ENCODE peak calls at places on chromosome 9, in five cellular contexts. One of them, this sample, is unnamed.

GRCh38 chr9:89427621-89428221 is 70.2 kb downstream of the SEMA4D start:
- DNase-seq in MM.1S: no peak
- DNase-seq in CD8-positive, alpha-beta T cell: peak; percentile 81
- DNase-seq in CD4-positive, alpha-beta T cell: peak; percentile 47
- DNase-seq in BJ: no peak
- DNase-seq in this sample: no peak

GRCh38 chr9:113695901-113696300 is 180.2 kb upstream of the ZNF618 start:
- DNase-seq in MM.1S: no peak
- DNase-seq in CD8-positive, alpha-beta T cell: no peak
- DNase-seq in CD4-positive, alpha-beta T cell: no peak
- DNase-seq in BJ: no peak
- DNase-seq in this sample: no peak

GRCh38 chr9:110255064-110255416 is 1.3 kb downstream of the TXN start:
- DNase-seq in MM.1S: no peak
- DNase-seq in CD8-positive, alpha-beta T cell: no peak
- DNase-seq in CD4-positive, alpha-beta T cell: no peak
- DNase-seq in BJ: no peak
- DNase-seq in this sample: peak; percentile 25

GRCh38 chr9:98796364-98797101 is at the start of gene ANKS6:
- DNase-seq in MM.1S: peak; percentile 79
- DNase-seq in CD8-positive, alpha-beta T cell: peak; percentile 80
- DNase-seq in CD4-positive, alpha-beta T cell: peak; percentile 64
- DNase-seq in BJ: no peak
- DNase-seq in this sample: peak; percentile 77

GRCh38 chr9:97803167-97804058 is 49.6 kb upstream of the FOXE1 start:
- DNase-seq in MM.1S: peak; percentile 79
- DNase-seq in CD8-positive, alpha-beta T cell: peak; percentile 72
- DNase-seq in CD4-positive, alpha-beta T cell: peak; percentile 67
- DNase-seq in BJ: no peak
- DNase-seq in this sample: peak; percentile 75

GRCh38 chr9:72292874-72293607 is 72.0 kb downstream of the ZFAND5 start:
- DNase-seq in MM.1S: no peak
- DNase-seq in CD8-positive, alpha-beta T cell: no peak
- DNase-seq in CD4-positive, alpha-beta T cell: no peak
- DNase-seq in BJ: no peak
- DNase-seq in this sample: no peak

GRCh38 chr9:107249665-107250285 is 33.3 kb upstream of the RAD23B start:
- DNase-seq in MM.1S: no peak
- DNase-seq in CD8-positive, alpha-beta T cell: no peak
- DNase-seq in CD4-positive, alpha-beta T cell: no peak
- DNase-seq in BJ: no peak
- DNase-seq in this sample: no peak

GRCh38 chr9:113966394-113966793 is 90.3 kb downstream of the ZNF618 start:
- DNase-seq in MM.1S: no peak
- DNase-seq in CD8-positive, alpha-beta T cell: no peak
- DNase-seq in CD4-positive, alpha-beta T cell: no peak
- DNase-seq in BJ: no peak
- DNase-seq in this sample: no peak

GRCh38 chr9:95876138-95876444 is 600 bp downstream of the ERCC6L2 start:
- DNase-seq in MM.1S: no peak
- DNase-seq in CD8-positive, alpha-beta T cell: no peak
- DNase-seq in CD4-positive, alpha-beta T cell: no peak
- DNase-seq in BJ: no peak
- DNase-seq in this sample: no peak

GRCh38 chr9:95875305-95876137 is at the start of gene ERCC6L2:
- DNase-seq in MM.1S: peak; percentile 95
- DNase-seq in CD8-positive, alpha-beta T cell: peak; percentile 93
- DNase-seq in CD4-positive, alpha-beta T cell: peak; percentile 88
- DNase-seq in BJ: peak; percentile 97
- DNase-seq in this sample: peak; percentile 97

GRCh38 chr9:95874989-95875304 is 544 bp upstream of the ERCC6L2 start:
- DNase-seq in MM.1S: peak; percentile 30
- DNase-seq in CD8-positive, alpha-beta T cell: peak; percentile 66
- DNase-seq in CD4-positive, alpha-beta T cell: peak; percentile 71
- DNase-seq in BJ: no peak
- DNase-seq in this sample: no peak

GRCh38 chr9:95876595-95876994 is 1.1 kb downstream of the ERCC6L2 start:
- DNase-seq in MM.1S: peak; percentile 11
- DNase-seq in CD8-positive, alpha-beta T cell: no peak
- DNase-seq in CD4-positive, alpha-beta T cell: no peak
- DNase-seq in BJ: no peak
- DNase-seq in this sample: no peak

DNA sequence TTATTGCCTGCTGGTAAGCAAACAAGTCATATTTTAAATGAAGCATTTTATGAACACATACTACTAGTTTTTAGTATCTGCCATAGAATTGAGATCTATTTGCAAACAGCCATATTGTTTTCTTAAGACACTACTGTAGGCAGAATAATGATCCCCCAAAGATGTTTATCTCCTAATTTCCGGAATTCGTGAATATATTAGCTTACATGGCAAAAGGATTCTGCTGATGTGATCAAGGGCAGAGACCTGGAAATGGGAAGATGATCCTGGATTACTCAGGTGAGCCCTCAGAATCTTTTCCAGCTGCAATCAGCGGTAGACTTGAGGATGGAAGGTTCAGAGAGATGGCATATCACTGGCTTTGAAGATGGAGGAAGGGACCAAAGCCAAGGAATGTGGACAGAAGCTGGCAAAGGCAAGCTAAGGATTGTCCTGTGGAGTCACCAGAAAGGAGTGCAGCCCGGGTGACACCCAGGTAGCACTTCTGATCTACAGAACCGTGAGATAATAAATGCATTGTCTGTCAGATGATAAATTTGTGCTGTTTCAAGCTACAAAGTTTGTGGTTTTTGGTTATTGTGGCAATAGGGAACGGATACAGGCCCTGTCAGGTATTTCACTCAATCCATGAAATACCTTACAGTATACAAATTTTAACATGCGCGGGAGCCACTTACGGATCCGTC is 1.0 kb upstream of the ERCC6L2 start:
- DNase-seq in MM.1S: no peak
- DNase-seq in CD8-positive, alpha-beta T cell: no peak
- DNase-seq in CD4-positive, alpha-beta T cell: no peak
- DNase-seq in BJ: no peak
- DNase-seq in this sample: no peak
- H3K27me3 ChIP-seq in MM.1S: no peaks in the 10 kb centered on the region
- H3K27me3 ChIP-seq in CD8-positive, alpha-beta T cell: no peaks in the 10 kb centered on the region
- H3K27me3 ChIP-seq in CD4-positive, alpha-beta T cell: no peaks in the 10 kb centered on the region
- H3K27me3 ChIP-seq in BJ: no peaks in the 10 kb centered on the region
- H3K27me3 ChIP-seq in this sample: no peaks in the 10 kb centered on the region

GRCh38 chr9:5610491-5610890 is 18.4 kb upstream of the RIC1 start:
- DNase-seq in MM.1S: no peak
- DNase-seq in CD8-positive, alpha-beta T cell: no peak
- DNase-seq in CD4-positive, alpha-beta T cell: no peak
- DNase-seq in BJ: no peak
- DNase-seq in this sample: no peak

GRCh38 chr9:5614192-5614591 is 14.7 kb upstream of the RIC1 start:
- DNase-seq in MM.1S: no peak
- DNase-seq in CD8-positive, alpha-beta T cell: no peak
- DNase-seq in CD4-positive, alpha-beta T cell: no peak
- DNase-seq in BJ: no peak
- DNase-seq in this sample: no peak

GRCh38 chr9:5612187-5612535 is 16.7 kb upstream of the RIC1 start:
- DNase-seq in MM.1S: no peak
- DNase-seq in CD8-positive, alpha-beta T cell: no peak
- DNase-seq in CD4-positive, alpha-beta T cell: no peak
- DNase-seq in BJ: no peak
- DNase-seq in this sample: no peak

GRCh38 chr9:5611321-5612186 is 17.4 kb upstream of the RIC1 start:
- DNase-seq in MM.1S: no peak
- DNase-seq in CD8-positive, alpha-beta T cell: no peak
- DNase-seq in CD4-positive, alpha-beta T cell: no peak
- DNase-seq in BJ: peak; percentile 58
- DNase-seq in this sample: no peak

GRCh38 chr9:5608298-5609254 is 20.3 kb upstream of the RIC1 start:
- DNase-seq in MM.1S: peak; percentile 45
- DNase-seq in CD8-positive, alpha-beta T cell: no peak
- DNase-seq in CD4-positive, alpha-beta T cell: no peak
- DNase-seq in BJ: no peak
- DNase-seq in this sample: peak; percentile 39
- TF ChIP-seq CTCF in MM.1S: no peak
- TF ChIP-seq CTCF in CD8-positive, alpha-beta T cell: no peak
- TF ChIP-seq CTCF in CD4-positive, alpha-beta T cell: no peak
- TF ChIP-seq CTCF in BJ: no peak
- TF ChIP-seq CTCF in this sample: no peak

DNA sequence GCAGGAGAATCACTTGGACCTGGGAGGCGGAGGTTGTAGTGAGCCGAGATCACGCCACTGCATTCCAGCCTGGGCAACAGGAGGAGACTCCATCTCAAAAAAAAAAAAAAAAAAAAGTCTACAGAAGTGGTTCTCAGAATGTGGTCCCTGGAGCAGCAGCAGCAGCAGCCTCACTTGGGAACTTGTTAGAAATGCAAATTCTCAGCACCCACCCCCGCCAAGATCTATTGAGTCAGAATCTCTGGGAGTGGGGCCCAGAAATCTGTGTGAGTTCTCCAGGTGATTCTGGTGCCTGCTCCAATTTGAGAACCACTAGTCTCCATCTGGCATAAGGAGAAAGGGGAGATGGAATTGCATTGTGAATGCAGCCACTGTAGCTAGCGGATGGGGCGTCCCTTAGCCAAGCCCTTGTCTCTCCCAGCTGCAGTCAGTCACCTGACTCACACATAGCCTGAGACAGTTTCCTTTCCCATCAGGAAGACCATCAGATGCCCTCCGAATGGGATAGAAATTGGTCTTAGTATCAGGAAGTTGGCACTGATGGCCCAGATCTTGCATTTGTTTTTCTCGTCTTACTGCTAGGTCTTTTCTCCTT is 12.2 kb upstream of the PTCH1 start:
- DNase-seq in MM.1S: no peak
- DNase-seq in CD8-positive, alpha-beta T cell: no peak
- DNase-seq in CD4-positive, alpha-beta T cell: no peak
- DNase-seq in BJ: no peak
- DNase-seq in this sample: no peak
- H3K27me3 ChIP-seq in MM.1S: no peaks in the 10 kb centered on the region
- H3K27me3 ChIP-seq in CD8-positive, alpha-beta T cell: no peaks in the 10 kb centered on the region
- H3K27me3 ChIP-seq in CD4-positive, alpha-beta T cell: peaks cover 5% of the 10 kb centered on the region
- H3K27me3 ChIP-seq in BJ: peaks cover 5% of the 10 kb centered on the region
- H3K27me3 ChIP-seq in this sample: no peaks in the 10 kb centered on the region

GRCh38 chr9:74282526-74283253 is 214.4 kb upstream of the RORB start:
- DNase-seq in MM.1S: peak; percentile 19
- DNase-seq in CD8-positive, alpha-beta T cell: no peak
- DNase-seq in CD4-positive, alpha-beta T cell: no peak
- DNase-seq in BJ: no peak
- DNase-seq in this sample: no peak

GRCh38 chr9:74285075-74285474 is 212.1 kb upstream of the RORB start:
- DNase-seq in MM.1S: no peak
- DNase-seq in CD8-positive, alpha-beta T cell: no peak
- DNase-seq in CD4-positive, alpha-beta T cell: no peak
- DNase-seq in BJ: no peak
- DNase-seq in this sample: no peak

GRCh38 chr9:74277532-74277931 is 219.6 kb upstream of the RORB start:
- DNase-seq in MM.1S: peak; percentile 88
- DNase-seq in CD8-positive, alpha-beta T cell: peak; percentile 20
- DNase-seq in CD4-positive, alpha-beta T cell: no peak
- DNase-seq in BJ: no peak
- DNase-seq in this sample: peak; percentile 1

GRCh38 chr9:74284596-74284995 is 212.5 kb upstream of the RORB start:
- DNase-seq in MM.1S: no peak
- DNase-seq in CD8-positive, alpha-beta T cell: no peak
- DNase-seq in CD4-positive, alpha-beta T cell: no peak
- DNase-seq in BJ: no peak
- DNase-seq in this sample: no peak

GRCh38 chr9:74281674-74282073 is 215.5 kb upstream of the RORB start:
- DNase-seq in MM.1S: peak; percentile 18
- DNase-seq in CD8-positive, alpha-beta T cell: no peak
- DNase-seq in CD4-positive, alpha-beta T cell: no peak
- DNase-seq in BJ: no peak
- DNase-seq in this sample: no peak
- TF ChIP-seq CTCF in MM.1S: peak; percentile 42
- TF ChIP-seq CTCF in CD8-positive, alpha-beta T cell: no peak
- TF ChIP-seq CTCF in CD4-positive, alpha-beta T cell: no peak
- TF ChIP-seq CTCF in BJ: no peak
- TF ChIP-seq CTCF in this sample: peak; percentile 59

DNA sequence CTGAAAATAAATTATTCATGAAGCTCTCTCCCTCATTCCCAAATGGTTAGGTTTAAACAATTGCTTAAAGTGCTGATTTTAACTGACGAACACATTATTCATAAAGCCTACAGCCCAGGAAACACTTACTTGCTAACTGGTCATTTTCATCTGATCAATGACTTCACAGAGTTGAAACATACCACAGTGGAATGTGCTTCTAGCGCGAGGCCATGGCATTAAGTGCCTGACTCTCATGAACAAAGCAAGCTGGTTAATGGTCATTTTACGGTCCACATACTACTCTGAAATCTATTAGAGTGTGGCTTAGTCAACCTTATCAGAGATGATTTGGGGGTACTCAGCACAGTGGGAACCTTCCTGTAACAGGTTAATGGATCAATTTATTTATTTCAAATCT is 114.6 kb downstream of the MED27 start:
- DNase-seq in MM.1S: no peak
- DNase-seq in CD8-positive, alpha-beta T cell: no peak
- DNase-seq in CD4-positive, alpha-beta T cell: no peak
- DNase-seq in BJ: no peak
- DNase-seq in this sample: no peak
- H3K27me3 ChIP-seq in MM.1S: no peaks in the 10 kb centered on the region
- H3K27me3 ChIP-seq in CD8-positive, alpha-beta T cell: no peaks in the 10 kb centered on the region
- H3K27me3 ChIP-seq in CD4-positive, alpha-beta T cell: no peaks in the 10 kb centered on the region
- H3K27me3 ChIP-seq in BJ: no peaks in the 10 kb centered on the region
- H3K27me3 ChIP-seq in this sample: no peaks in the 10 kb centered on the region

DNA sequence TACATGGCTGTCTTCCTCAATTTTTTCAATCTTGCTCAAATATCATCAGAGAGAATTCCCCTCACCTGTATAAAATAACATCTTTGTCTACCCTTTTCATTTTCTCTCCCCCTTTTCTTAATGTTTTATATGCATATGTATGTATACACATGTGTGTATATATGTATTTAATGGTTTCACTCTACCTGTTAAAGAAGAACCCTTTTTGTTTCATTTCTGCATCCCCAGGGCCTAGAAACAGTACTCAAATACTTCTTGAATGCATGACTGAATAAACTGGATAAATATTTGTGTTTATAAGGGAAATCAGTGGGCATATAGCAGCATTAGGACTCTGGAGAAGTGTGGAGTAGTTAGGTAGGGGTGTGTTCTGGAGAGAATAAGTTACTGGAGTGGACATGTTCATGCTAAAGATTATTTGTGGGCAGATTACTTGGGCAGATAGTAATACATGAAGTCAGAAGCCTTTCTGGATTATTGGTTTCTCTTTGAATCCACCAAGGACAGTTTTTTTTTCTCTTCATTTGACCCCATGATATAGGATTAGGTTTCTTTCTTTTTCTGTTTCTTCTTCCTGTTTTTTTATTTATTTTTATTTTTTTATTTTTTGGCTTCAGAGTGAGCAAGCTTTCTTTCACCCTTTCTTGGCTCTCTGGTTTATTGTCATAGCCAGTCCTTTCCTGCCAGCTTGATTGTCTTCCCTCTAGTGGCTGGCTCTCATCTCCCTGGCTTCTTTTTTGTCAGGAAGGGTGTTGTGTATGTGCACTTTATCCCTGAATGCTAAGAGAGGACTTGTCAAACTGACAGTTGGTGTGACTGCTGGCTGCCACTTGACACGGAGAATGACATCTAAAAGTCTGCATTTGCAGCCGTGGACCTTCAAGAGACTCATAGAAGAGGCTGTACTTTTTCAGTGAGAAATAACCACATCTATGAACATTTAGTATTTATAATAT is 89.3 kb downstream of the ZCCHC7 start:
- DNase-seq in MM.1S: no peak
- DNase-seq in CD8-positive, alpha-beta T cell: no peak
- DNase-seq in CD4-positive, alpha-beta T cell: no peak
- DNase-seq in BJ: no peak
- DNase-seq in this sample: peak; percentile 41
- TF ChIP-seq CTCF in MM.1S: no peak
- TF ChIP-seq CTCF in CD8-positive, alpha-beta T cell: no peak
- TF ChIP-seq CTCF in CD4-positive, alpha-beta T cell: no peak
- TF ChIP-seq CTCF in BJ: no peak
- TF ChIP-seq CTCF in this sample: peak; percentile 22

This sample was measured in GM06990.